ENCODE peak calls at places on chromosomes 3 and 15, in five cellular contexts. One of them, this sample, is unnamed.
A peak's percentile ranks its signal among the peaks of the same experiment; 100 is the strongest.

GRCh38 chr15:78680416-78681068 is 39.5 kb upstream of the CHRNB4 start:
- ATAC-seq in HepG2: no peak
- ATAC-seq in upper lobe of left lung: no peak
- ATAC-seq in GM12878: peak; percentile 28
- ATAC-seq in K562: no peak
- ATAC-seq in this sample: no peak

GRCh38 chr3:56923546-56924224 is 121.9 kb upstream of the ARHGEF3 start:
- ATAC-seq in K562: no peak
- ATAC-seq in HepG2: no peak
- ATAC-seq in GM12878: no peak
- ATAC-seq in upper lobe of left lung: peak; percentile 77
- ATAC-seq in this sample: peak; percentile 67

GRCh38 chr3:51617597-51617996 is 53.5 kb upstream of the TEX264 start:
- ATAC-seq in upper lobe of left lung: peak; percentile 72
- ATAC-seq in GM12878: no peak
- ATAC-seq in K562: no peak
- ATAC-seq in HepG2: no peak
- ATAC-seq in this sample: no peak

GRCh38 chr3:37906734-37907282 is 45.1 kb downstream of the CTDSPL start:
- ATAC-seq in HepG2: no peak
- ATAC-seq in upper lobe of left lung: no peak
- ATAC-seq in K562: no peak
- ATAC-seq in GM12878: peak; percentile 69
- ATAC-seq in this sample: no peak

GRCh38 chr3:42118762-42119361 is 27.7 kb downstream of the TRAK1 start:
- ATAC-seq in GM12878: peak; percentile 89
- ATAC-seq in upper lobe of left lung: peak; percentile 45
- ATAC-seq in HepG2: peak; percentile 96
- ATAC-seq in K562: peak; percentile 90
- ATAC-seq in this sample: no peak

GRCh38 chr3:54213910-54214309 is 91.6 kb downstream of the CACNA2D3 start:
- ATAC-seq in HepG2: no peak
- ATAC-seq in GM12878: no peak
- ATAC-seq in upper lobe of left lung: no peak
- ATAC-seq in K562: no peak
- ATAC-seq in this sample: no peak

GRCh38 chr15:73928971-73929627 is 2.8 kb downstream of the LOXL1 start:
- ATAC-seq in upper lobe of left lung: no peak
- ATAC-seq in GM12878: no peak
- ATAC-seq in K562: no peak
- ATAC-seq in HepG2: no peak
- ATAC-seq in this sample: no peak

GRCh38 chr3:16770792-16771191 is 114.0 kb upstream of the PLCL2 start:
- ATAC-seq in HepG2: no peak
- ATAC-seq in K562: no peak
- ATAC-seq in upper lobe of left lung: no peak
- ATAC-seq in GM12878: no peak
- ATAC-seq in this sample: no peak

GRCh38 chr15:72859757-72860145 is 76.2 kb upstream of the ADPGK start:
- ATAC-seq in GM12878: no peak
- ATAC-seq in K562: no peak
- ATAC-seq in HepG2: no peak
- ATAC-seq in upper lobe of left lung: no peak
- ATAC-seq in this sample: no peak

GRCh38 chr15:52912172-52912571 is 122.0 kb upstream of the ONECUT1 start:
- ATAC-seq in GM12878: no peak
- ATAC-seq in upper lobe of left lung: no peak
- ATAC-seq in HepG2: no peak
- ATAC-seq in K562: no peak
- ATAC-seq in this sample: no peak

GRCh38 chr3:155194973-155195372 is 98.5 kb downstream of the STRIT1 start:
- ATAC-seq in GM12878: no peak
- ATAC-seq in HepG2: no peak
- ATAC-seq in K562: peak; percentile 33
- ATAC-seq in upper lobe of left lung: no peak
- ATAC-seq in this sample: no peak

GRCh38 chr15:61034793-61035710 is 194.1 kb downstream of the RORA start:
- ATAC-seq in HepG2: no peak
- ATAC-seq in GM12878: no peak
- ATAC-seq in upper lobe of left lung: no peak
- ATAC-seq in K562: no peak
- ATAC-seq in this sample: no peak

GRCh38 chr15:69983696-69984265 is 113.9 kb downstream of the TLE3 start:
- ATAC-seq in GM12878: no peak
- ATAC-seq in HepG2: no peak
- ATAC-seq in K562: no peak
- ATAC-seq in upper lobe of left lung: no peak
- ATAC-seq in this sample: no peak

GRCh38 chr3:106688463-106688862 is 688.8 kb upstream of the CCDC54 start:
- ATAC-seq in HepG2: peak; percentile 74
- ATAC-seq in GM12878: no peak
- ATAC-seq in upper lobe of left lung: no peak
- ATAC-seq in K562: no peak
- ATAC-seq in this sample: peak; percentile 81

GRCh38 chr15:91100561-91101355 is 701 bp downstream of the SV2B start:
- ATAC-seq in upper lobe of left lung: no peak
- ATAC-seq in K562: peak; percentile 48
- ATAC-seq in GM12878: no peak
- ATAC-seq in HepG2: no peak
- ATAC-seq in this sample: no peak

GRCh38 chr3:114697441-114697840 is 403.6 kb downstream of the TIGIT start:
- ATAC-seq in HepG2: no peak
- ATAC-seq in upper lobe of left lung: no peak
- ATAC-seq in GM12878: no peak
- ATAC-seq in K562: no peak
- ATAC-seq in this sample: no peak

GRCh38 chr3:143951351-143951971 is 20.2 kb upstream of the DIPK2A start:
- ATAC-seq in HepG2: peak; percentile 52
- ATAC-seq in K562: peak; percentile 59
- ATAC-seq in GM12878: peak; percentile 78
- ATAC-seq in upper lobe of left lung: peak; percentile 46
- ATAC-seq in this sample: no peak

GRCh38 chr15:53251998-53252397 is 461.9 kb upstream of the ONECUT1 start:
- ATAC-seq in HepG2: peak; percentile 87
- ATAC-seq in K562: no peak
- ATAC-seq in GM12878: no peak
- ATAC-seq in upper lobe of left lung: no peak
- ATAC-seq in this sample: no peak

GRCh38 chr3:72492240-72492639 is 356.0 kb downstream of the SHQ1 start:
- ATAC-seq in upper lobe of left lung: no peak
- ATAC-seq in K562: no peak
- ATAC-seq in GM12878: no peak
- ATAC-seq in HepG2: no peak
- ATAC-seq in this sample: peak; percentile 75

GRCh38 chr3:114527036-114527644 is 233.3 kb downstream of the TIGIT start:
- ATAC-seq in HepG2: peak; percentile 59
- ATAC-seq in GM12878: peak; percentile 70
- ATAC-seq in K562: no peak
- ATAC-seq in upper lobe of left lung: no peak
- ATAC-seq in this sample: no peak

GRCh38 chr3:184872200-184872599 is 60.2 kb downstream of the VPS8 start:
- ATAC-seq in upper lobe of left lung: no peak
- ATAC-seq in K562: no peak
- ATAC-seq in GM12878: no peak
- ATAC-seq in HepG2: no peak
- ATAC-seq in this sample: no peak

GRCh38 chr3:28101672-28102071 is 139.7 kb upstream of the CMC1 start:
- ATAC-seq in GM12878: no peak
- ATAC-seq in upper lobe of left lung: no peak
- ATAC-seq in HepG2: no peak
- ATAC-seq in K562: no peak
- ATAC-seq in this sample: no peak

GRCh38 chr3:23217872-23218554 is 14.9 kb downstream of the UBE2E2 start:
- ATAC-seq in GM12878: peak; percentile 27
- ATAC-seq in upper lobe of left lung: no peak
- ATAC-seq in HepG2: no peak
- ATAC-seq in K562: no peak
- ATAC-seq in this sample: no peak

GRCh38 chr3:172099495-172099808 is 60.1 kb downstream of the FNDC3B start:
- ATAC-seq in upper lobe of left lung: no peak
- ATAC-seq in K562: no peak
- ATAC-seq in HepG2: no peak
- ATAC-seq in GM12878: no peak
- ATAC-seq in this sample: no peak

GRCh38 chr15:82749951-82750830 is 40.5 kb upstream of the AP3B2 start:
- ATAC-seq in HepG2: peak; percentile 99
- ATAC-seq in GM12878: peak; percentile 96
- ATAC-seq in upper lobe of left lung: peak; percentile 96
- ATAC-seq in K562: peak; percentile 96
- ATAC-seq in this sample: peak; percentile 97

GRCh38 chr3:160400631-160401150 is 1.2 kb downstream of the SMC4 start:
- ATAC-seq in K562: peak; percentile 37
- ATAC-seq in GM12878: peak; percentile 27
- ATAC-seq in upper lobe of left lung: peak; percentile 11
- ATAC-seq in HepG2: peak; percentile 59
- ATAC-seq in this sample: no peak

GRCh38 chr3:160400048-160400630 is 689 bp downstream of the SMC4 start:
- ATAC-seq in K562: peak; percentile 41
- ATAC-seq in upper lobe of left lung: peak; percentile 42
- ATAC-seq in GM12878: peak; percentile 41
- ATAC-seq in HepG2: peak; percentile 56
- ATAC-seq in this sample: no peak

GRCh38 chr3:160401301-160402095 is 2.0 kb downstream of the SMC4 start:
- ATAC-seq in K562: peak; percentile 66
- ATAC-seq in HepG2: no peak
- ATAC-seq in GM12878: peak; percentile 11
- ATAC-seq in upper lobe of left lung: no peak
- ATAC-seq in this sample: no peak

GRCh38 chr3:160399347-160400047 is at the start of gene SMC4:
- ATAC-seq in HepG2: peak; percentile 70
- ATAC-seq in upper lobe of left lung: peak; percentile 88
- ATAC-seq in GM12878: peak; percentile 60
- ATAC-seq in K562: peak; percentile 61
- ATAC-seq in this sample: peak; percentile 79

GRCh38 chr3:160398820-160399346 is at the start of gene IFT80:
- ATAC-seq in K562: peak; percentile 81
- ATAC-seq in upper lobe of left lung: peak; percentile 97
- ATAC-seq in GM12878: peak; percentile 87
- ATAC-seq in HepG2: peak; percentile 92
- ATAC-seq in this sample: peak; percentile 98
- TF ChIP-seq EP300 in K562: no peak
- TF ChIP-seq EP300 in upper lobe of left lung: no peak
- TF ChIP-seq EP300 in GM12878: no peak
- TF ChIP-seq EP300 in HepG2: no peak
- TF ChIP-seq EP300 in this sample: no peak

DNA sequence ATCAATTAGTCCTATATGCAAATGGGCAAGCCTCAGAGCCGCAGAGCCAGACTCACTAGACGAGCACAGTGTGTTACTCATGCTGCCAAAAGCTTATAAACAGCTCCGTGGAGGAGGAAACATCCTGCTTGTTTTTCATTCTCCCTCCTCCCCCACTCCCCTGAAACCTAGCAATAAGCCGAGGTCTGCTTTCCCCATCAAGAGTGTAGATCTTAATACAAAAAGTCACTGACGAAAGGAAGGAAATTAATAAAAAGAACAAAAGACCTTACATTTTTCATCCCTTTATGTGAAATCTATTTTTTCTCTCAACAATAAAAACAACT is 88.5 kb downstream of the XXYLT1 start:
- ATAC-seq in K562: peak; percentile 58
- ATAC-seq in GM12878: no peak
- ATAC-seq in upper lobe of left lung: no peak
- ATAC-seq in HepG2: no peak
- ATAC-seq in this sample: peak; percentile 50
- TF ChIP-seq POLR2A in K562: no peak
- TF ChIP-seq POLR2A in GM12878: no peak
- TF ChIP-seq POLR2A in upper lobe of left lung: no peak
- TF ChIP-seq POLR2A in HepG2: no peak
- TF ChIP-seq POLR2A in this sample: no peak

DNA sequence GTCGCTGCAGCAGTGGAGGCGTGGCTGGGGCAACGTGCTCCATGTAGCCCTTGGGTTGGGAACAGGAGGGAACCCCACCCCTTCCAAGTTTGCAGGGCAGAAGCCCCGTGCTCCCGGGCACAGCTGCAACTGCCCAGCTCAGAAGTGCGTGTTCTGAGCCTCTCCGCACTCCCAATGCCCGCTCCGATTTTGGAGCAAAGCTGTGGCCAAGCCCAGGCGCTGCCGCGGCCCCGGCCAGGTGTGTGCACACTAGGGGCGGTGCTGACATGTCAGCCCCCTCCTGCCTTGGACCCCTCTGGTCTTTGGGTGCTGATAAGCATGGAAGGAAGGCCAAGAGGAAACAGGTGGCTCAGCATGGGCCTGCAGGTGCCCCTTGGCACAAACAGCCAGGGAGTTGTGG is 87.6 kb upstream of the TTBK2 start:
- ATAC-seq in upper lobe of left lung: peak; percentile 51
- ATAC-seq in HepG2: no peak
- ATAC-seq in K562: no peak
- ATAC-seq in GM12878: no peak
- ATAC-seq in this sample: no peak
- H3K27me3 ChIP-seq in upper lobe of left lung: no peaks in the 10 kb centered on the region
- H3K27me3 ChIP-seq in HepG2: no peaks in the 10 kb centered on the region
- H3K27me3 ChIP-seq in K562: no peaks in the 10 kb centered on the region
- H3K27me3 ChIP-seq in GM12878: no peaks in the 10 kb centered on the region
- H3K27me3 ChIP-seq in this sample: no peaks in the 10 kb centered on the region

GRCh38 chr15:67048281-67049279 is 16.8 kb upstream of the SMAD3 start:
- ATAC-seq in HepG2: peak; percentile 91
- ATAC-seq in K562: peak; percentile 53
- ATAC-seq in upper lobe of left lung: peak; percentile 89
- ATAC-seq in GM12878: no peak
- ATAC-seq in this sample: peak; percentile 84
- TF ChIP-seq EP300 in HepG2: peak; percentile 86
- TF ChIP-seq EP300 in K562: no peak
- TF ChIP-seq EP300 in upper lobe of left lung: peak; percentile 55
- TF ChIP-seq EP300 in GM12878: no peak
- TF ChIP-seq EP300 in this sample: no peak

GRCh38 chr3:119518026-119518425 is 19.7 kb downstream of the TIMMDC1 start:
- ATAC-seq in GM12878: peak; percentile 27
- ATAC-seq in HepG2: no peak
- ATAC-seq in upper lobe of left lung: no peak
- ATAC-seq in K562: no peak
- ATAC-seq in this sample: no peak
- TF ChIP-seq POLR2A in GM12878: no peak
- TF ChIP-seq POLR2A in HepG2: no peak
- TF ChIP-seq POLR2A in upper lobe of left lung: no peak
- TF ChIP-seq POLR2A in K562: no peak
- TF ChIP-seq POLR2A in this sample: no peak

DNA sequence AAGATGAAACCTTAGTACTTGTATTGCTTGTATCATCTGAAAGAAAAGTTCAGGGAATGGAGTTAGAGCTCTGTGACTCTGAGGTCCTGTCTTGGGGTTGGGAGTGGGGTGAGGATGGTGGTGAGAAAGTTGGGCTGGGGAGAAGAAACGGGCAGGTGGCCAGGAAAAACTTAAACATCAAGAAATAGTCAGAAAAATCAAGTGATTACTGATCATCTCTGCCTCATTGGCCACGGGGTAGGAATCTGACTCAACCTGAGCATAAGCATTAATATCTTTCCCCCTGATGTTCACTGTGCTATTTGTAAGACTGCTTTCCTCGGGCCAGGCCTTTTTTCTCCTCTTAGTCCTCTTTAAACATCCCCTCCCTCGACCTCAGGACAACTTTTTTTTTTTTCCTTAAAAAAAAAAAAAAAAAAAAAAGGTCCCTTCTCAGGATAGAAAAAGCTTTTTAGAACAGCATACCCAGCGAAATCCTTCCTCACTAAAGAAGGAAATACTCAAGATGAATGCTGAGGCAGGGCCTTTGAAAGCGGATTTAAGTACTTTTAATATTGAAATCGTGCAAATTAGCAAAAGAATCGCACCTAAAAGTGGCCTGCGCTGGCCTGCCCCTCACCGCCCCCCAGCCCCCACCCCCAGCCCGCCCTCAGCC is 5.7 kb downstream of the MEIS2 start:
- ATAC-seq in GM12878: peak; percentile 59
- ATAC-seq in K562: no peak
- ATAC-seq in HepG2: no peak
- ATAC-seq in upper lobe of left lung: no peak
- ATAC-seq in this sample: no peak
- H3K27me3 ChIP-seq in GM12878: no peaks in the 10 kb centered on the region
- H3K27me3 ChIP-seq in K562: no peaks in the 10 kb centered on the region
- H3K27me3 ChIP-seq in HepG2: no peaks in the 10 kb centered on the region
- H3K27me3 ChIP-seq in upper lobe of left lung: no peaks in the 10 kb centered on the region
- H3K27me3 ChIP-seq in this sample: no peaks in the 10 kb centered on the region

This sample was measured in gastroesophageal sphincter.